ENCODE peak calls at places on chromosomes 16 and 17, in ten cellular contexts. P is fibroblast of lung, Q is RWPE1, K is substantia nigra, Z is cardiac septum, D is aorta, I is retinal pigment epithelial cell, N is NCI-H2227 treated with DMSO at 0.1 percent for 48 hours, W is immature natural killer cell, C is NCI-H748 treated with DMSO at 0.1 percent for 48 hours. E is an unnamed sample.

GRCh38 chr16:15961060-15961511 is 11.7 kb downstream of the ABCC1 start:
- DNase-seq in C (no peak), D (no peak), N (no peak), W (peak; percentile 32), Q (no peak), K (no peak), I (no peak), Z (no peak), P (peak; percentile 47), E (no peak)

GRCh38 chr16:58027341-58028167 is 2.0 kb downstream of the MMP15 start:
- DNase-seq in N (no peak), W (no peak), Q (peak; percentile 70), I (no peak), C (no peak), Z (no peak), K (no peak), P (peak; percentile 17), D (peak; percentile 55), E (peak; percentile 48)

GRCh38 chr16:57379579-57379978 is 7.3 kb downstream of the CX3CL1 start:
- DNase-seq in K (no peak), W (no peak), P (no peak), Z (no peak), Q (no peak), I (no peak), N (no peak), D (no peak), C (no peak), E (no peak)

GRCh38 chr17:65041518-65041917 is 15.0 kb downstream of the GNA13 start:
- DNase-seq in I (no peak), Z (no peak), C (no peak), D (no peak), N (no peak), W (no peak), P (no peak), Q (no peak), K (no peak), E (no peak)

GRCh38 chr17:33200587-33200986 is 92.5 kb downstream of the ASIC2 start:
- DNase-seq in P (peak; percentile 9), N (no peak), D (no peak), C (no peak), W (no peak), I (no peak), Q (peak; percentile 14), Z (no peak), K (no peak), E (peak; percentile 25)

GRCh38 chr17:36885761-36886365 is 51.4 kb upstream of the LHX1 start:
- DNase-seq in N (no peak), K (no peak), I (no peak), Z (no peak), W (no peak), D (no peak), P (no peak), Q (no peak), C (no peak), E (peak; percentile 61)

GRCh38 chr16:970379-970765 is 412 bp downstream of the LMF1 start:
- DNase-seq in N (no peak), D (no peak), I (no peak), Z (no peak), C (no peak), P (no peak), Q (peak; percentile 26), K (no peak), W (no peak), E (no peak)

GRCh38 chr17:78129385-78130079 is 977 bp upstream of the TMC6 start:
- DNase-seq in Z (peak; percentile 74), Q (no peak), I (no peak), P (no peak), W (peak; percentile 42), D (no peak), C (no peak), K (no peak), N (no peak), E (no peak)

GRCh38 chr17:6392609-6393367 is 42.1 kb downstream of the AIPL1 start:
- DNase-seq in K (no peak), I (no peak), D (no peak), C (peak; percentile 93), Z (no peak), N (peak; percentile 89), W (no peak), Q (no peak), P (no peak), E (no peak)

GRCh38 chr16:21973945-21974344 is 20.8 kb downstream of the UQCRC2 start:
- DNase-seq in I (no peak), K (no peak), W (no peak), D (no peak), C (no peak), N (no peak), P (no peak), Q (no peak), Z (no peak), E (no peak)

GRCh38 chr17:38454528-38454927 is 26.3 kb downstream of the ARHGAP23 start:
- DNase-seq in Q (peak; percentile 92), P (peak; percentile 81), C (no peak), W (no peak), I (peak; percentile 84), D (peak; percentile 96), Z (peak; percentile 92), N (no peak), K (peak; percentile 80), E (peak; percentile 59)

GRCh38 chr17:40112718-40113109 is 9.1 kb upstream of the MSL1 start:
- DNase-seq in W (no peak), C (no peak), K (no peak), D (no peak), P (no peak), Q (no peak), Z (peak; percentile 69), N (no peak), I (no peak), E (no peak)

GRCh38 chr16:14576532-14576931 is 53.5 kb downstream of the PARN start:
- DNase-seq in N (no peak), I (no peak), P (no peak), D (no peak), Z (no peak), K (no peak), Q (no peak), W (no peak), C (no peak), E (no peak)

GRCh38 chr16:89070590-89070989 is 23.1 kb upstream of the ACSF3 start:
- DNase-seq in W (no peak), Q (no peak), K (no peak), D (no peak), N (no peak), P (no peak), I (no peak), C (no peak), Z (no peak), E (no peak)